ENCODE peak calls at places on chromosomes 12 and 14, in ten cellular contexts. One of them, this sample, is unnamed.

GRCh38 chr12:906077-906585 is 43.4 kb downstream of the RAD52 start:
- DNase-seq in heart left ventricle: no peak
- DNase-seq in small intestine: no peak
- DNase-seq in adrenal gland: no peak
- DNase-seq in astrocyte: no peak
- DNase-seq in tibial artery: no peak
- DNase-seq in psoas muscle: no peak
- DNase-seq in stomach: no peak
- DNase-seq in gastrocnemius medialis: no peak
- DNase-seq in tibial nerve: no peak
- DNase-seq in this sample: no peak

GRCh38 chr12:121549075-121549474 is 31.7 kb downstream of the KDM2B start:
- DNase-seq in heart left ventricle: no peak
- DNase-seq in small intestine: no peak
- DNase-seq in adrenal gland: no peak
- DNase-seq in astrocyte: no peak
- DNase-seq in tibial artery: no peak
- DNase-seq in psoas muscle: no peak
- DNase-seq in stomach: no peak
- DNase-seq in gastrocnemius medialis: no peak
- DNase-seq in tibial nerve: no peak
- DNase-seq in this sample: no peak

GRCh38 chr14:68957688-68958248 is 21.3 kb downstream of the ACTN1 start:
- DNase-seq in heart left ventricle: no peak
- DNase-seq in small intestine: no peak
- DNase-seq in adrenal gland: no peak
- DNase-seq in astrocyte: no peak
- DNase-seq in tibial artery: no peak
- DNase-seq in psoas muscle: no peak
- DNase-seq in stomach: no peak
- DNase-seq in gastrocnemius medialis: no peak
- DNase-seq in tibial nerve: no peak
- DNase-seq in this sample: no peak

GRCh38 chr14:23481992-23482813 is 12.7 kb downstream of the NGDN start:
- DNase-seq in heart left ventricle: no peak
- DNase-seq in small intestine: no peak
- DNase-seq in adrenal gland: no peak
- DNase-seq in astrocyte: no peak
- DNase-seq in tibial artery: no peak
- DNase-seq in psoas muscle: no peak
- DNase-seq in stomach: no peak
- DNase-seq in gastrocnemius medialis: no peak
- DNase-seq in tibial nerve: no peak
- DNase-seq in this sample: no peak

GRCh38 chr12:3065300-3065699 is 11.9 kb upstream of the TSPAN9 start:
- DNase-seq in heart left ventricle: no peak
- DNase-seq in small intestine: no peak
- DNase-seq in adrenal gland: no peak
- DNase-seq in astrocyte: no peak
- DNase-seq in tibial artery: no peak
- DNase-seq in psoas muscle: no peak
- DNase-seq in stomach: no peak
- DNase-seq in gastrocnemius medialis: no peak
- DNase-seq in tibial nerve: no peak
- DNase-seq in this sample: no peak

GRCh38 chr14:89479802-89480201 is 62.8 kb upstream of the FOXN3 start:
- DNase-seq in heart left ventricle: no peak
- DNase-seq in small intestine: no peak
- DNase-seq in adrenal gland: no peak
- DNase-seq in astrocyte: peak
- DNase-seq in tibial artery: no peak
- DNase-seq in psoas muscle: no peak
- DNase-seq in stomach: no peak
- DNase-seq in gastrocnemius medialis: no peak
- DNase-seq in tibial nerve: no peak
- DNase-seq in this sample: peak

GRCh38 chr12:21607701-21608100 is 3.1 kb upstream of the GYS2 start:
- DNase-seq in heart left ventricle: no peak
- DNase-seq in small intestine: peak
- DNase-seq in adrenal gland: no peak
- DNase-seq in astrocyte: peak
- DNase-seq in tibial artery: no peak
- DNase-seq in psoas muscle: no peak
- DNase-seq in stomach: no peak
- DNase-seq in gastrocnemius medialis: no peak
- DNase-seq in tibial nerve: no peak
- DNase-seq in this sample: peak

GRCh38 chr12:84397279-84397678 is 515.3 kb downstream of the SLC6A15 start:
- DNase-seq in heart left ventricle: no peak
- DNase-seq in small intestine: no peak
- DNase-seq in adrenal gland: no peak
- DNase-seq in astrocyte: no peak
- DNase-seq in tibial artery: no peak
- DNase-seq in psoas muscle: no peak
- DNase-seq in stomach: no peak
- DNase-seq in gastrocnemius medialis: no peak
- DNase-seq in tibial nerve: no peak
- DNase-seq in this sample: no peak

GRCh38 chr14:76091036-76091435 is 60.7 kb upstream of the GPATCH2L start:
- DNase-seq in heart left ventricle: peak
- DNase-seq in small intestine: no peak
- DNase-seq in adrenal gland: no peak
- DNase-seq in astrocyte: no peak
- DNase-seq in tibial artery: peak
- DNase-seq in psoas muscle: peak
- DNase-seq in stomach: no peak
- DNase-seq in gastrocnemius medialis: peak
- DNase-seq in tibial nerve: peak
- DNase-seq in this sample: no peak

GRCh38 chr12:43550831-43551270 is 1.2 kb downstream of the ADAMTS20 start:
- DNase-seq in heart left ventricle: no peak
- DNase-seq in small intestine: no peak
- DNase-seq in adrenal gland: no peak
- DNase-seq in astrocyte: no peak
- DNase-seq in tibial artery: no peak
- DNase-seq in psoas muscle: no peak
- DNase-seq in stomach: no peak
- DNase-seq in gastrocnemius medialis: no peak
- DNase-seq in tibial nerve: no peak
- DNase-seq in this sample: no peak

GRCh38 chr12:112524676-112525425 is 106.1 kb downstream of the PTPN11 start:
- DNase-seq in heart left ventricle: no peak
- DNase-seq in small intestine: no peak
- DNase-seq in adrenal gland: no peak
- DNase-seq in astrocyte: peak
- DNase-seq in tibial artery: no peak
- DNase-seq in psoas muscle: no peak
- DNase-seq in stomach: no peak
- DNase-seq in gastrocnemius medialis: no peak
- DNase-seq in tibial nerve: no peak
- DNase-seq in this sample: peak

GRCh38 chr12:32053881-32054624 is 52.6 kb upstream of the BICD1 start:
- DNase-seq in heart left ventricle: no peak
- DNase-seq in small intestine: no peak
- DNase-seq in adrenal gland: no peak
- DNase-seq in astrocyte: no peak
- DNase-seq in tibial artery: no peak
- DNase-seq in psoas muscle: no peak
- DNase-seq in stomach: no peak
- DNase-seq in gastrocnemius medialis: no peak
- DNase-seq in tibial nerve: no peak
- DNase-seq in this sample: peak

GRCh38 chr12:28966049-28966778 is 182.9 kb upstream of the FAR2 start:
- DNase-seq in heart left ventricle: peak
- DNase-seq in small intestine: peak
- DNase-seq in adrenal gland: no peak
- DNase-seq in astrocyte: peak
- DNase-seq in tibial artery: no peak
- DNase-seq in psoas muscle: no peak
- DNase-seq in stomach: peak
- DNase-seq in gastrocnemius medialis: no peak
- DNase-seq in tibial nerve: peak
- DNase-seq in this sample: no peak

GRCh38 chr14:26596722-26597030 is 1.2 kb downstream of the NOVA1 start:
- DNase-seq in heart left ventricle: peak
- DNase-seq in small intestine: no peak
- DNase-seq in adrenal gland: no peak
- DNase-seq in astrocyte: no peak
- DNase-seq in tibial artery: peak
- DNase-seq in psoas muscle: no peak
- DNase-seq in stomach: no peak
- DNase-seq in gastrocnemius medialis: no peak
- DNase-seq in tibial nerve: peak
- DNase-seq in this sample: no peak

GRCh38 chr12:1859643-1860042 is 39.3 kb downstream of the LRTM2 start:
- DNase-seq in heart left ventricle: no peak
- DNase-seq in small intestine: no peak
- DNase-seq in adrenal gland: no peak
- DNase-seq in astrocyte: no peak
- DNase-seq in tibial artery: peak
- DNase-seq in psoas muscle: no peak
- DNase-seq in stomach: no peak
- DNase-seq in gastrocnemius medialis: no peak
- DNase-seq in tibial nerve: no peak
- DNase-seq in this sample: no peak

GRCh38 chr14:92316116-92316515 is 6.8 kb upstream of the SLC24A4 start:
- DNase-seq in heart left ventricle: no peak
- DNase-seq in small intestine: no peak
- DNase-seq in adrenal gland: no peak
- DNase-seq in astrocyte: no peak
- DNase-seq in tibial artery: no peak
- DNase-seq in psoas muscle: no peak
- DNase-seq in stomach: no peak
- DNase-seq in gastrocnemius medialis: peak
- DNase-seq in tibial nerve: peak
- DNase-seq in this sample: no peak

GRCh38 chr14:74562515-74563232 is 49.4 kb downstream of the LTBP2 start:
- DNase-seq in heart left ventricle: no peak
- DNase-seq in small intestine: no peak
- DNase-seq in adrenal gland: no peak
- DNase-seq in astrocyte: no peak
- DNase-seq in tibial artery: no peak
- DNase-seq in psoas muscle: no peak
- DNase-seq in stomach: no peak
- DNase-seq in gastrocnemius medialis: no peak
- DNase-seq in tibial nerve: no peak
- DNase-seq in this sample: no peak

GRCh38 chr12:115320967-115321366 is 637.0 kb upstream of the TBX3 start:
- DNase-seq in heart left ventricle: no peak
- DNase-seq in small intestine: no peak
- DNase-seq in adrenal gland: peak
- DNase-seq in astrocyte: no peak
- DNase-seq in tibial artery: no peak
- DNase-seq in psoas muscle: peak
- DNase-seq in stomach: no peak
- DNase-seq in gastrocnemius medialis: no peak
- DNase-seq in tibial nerve: no peak
- DNase-seq in this sample: no peak

DNA sequence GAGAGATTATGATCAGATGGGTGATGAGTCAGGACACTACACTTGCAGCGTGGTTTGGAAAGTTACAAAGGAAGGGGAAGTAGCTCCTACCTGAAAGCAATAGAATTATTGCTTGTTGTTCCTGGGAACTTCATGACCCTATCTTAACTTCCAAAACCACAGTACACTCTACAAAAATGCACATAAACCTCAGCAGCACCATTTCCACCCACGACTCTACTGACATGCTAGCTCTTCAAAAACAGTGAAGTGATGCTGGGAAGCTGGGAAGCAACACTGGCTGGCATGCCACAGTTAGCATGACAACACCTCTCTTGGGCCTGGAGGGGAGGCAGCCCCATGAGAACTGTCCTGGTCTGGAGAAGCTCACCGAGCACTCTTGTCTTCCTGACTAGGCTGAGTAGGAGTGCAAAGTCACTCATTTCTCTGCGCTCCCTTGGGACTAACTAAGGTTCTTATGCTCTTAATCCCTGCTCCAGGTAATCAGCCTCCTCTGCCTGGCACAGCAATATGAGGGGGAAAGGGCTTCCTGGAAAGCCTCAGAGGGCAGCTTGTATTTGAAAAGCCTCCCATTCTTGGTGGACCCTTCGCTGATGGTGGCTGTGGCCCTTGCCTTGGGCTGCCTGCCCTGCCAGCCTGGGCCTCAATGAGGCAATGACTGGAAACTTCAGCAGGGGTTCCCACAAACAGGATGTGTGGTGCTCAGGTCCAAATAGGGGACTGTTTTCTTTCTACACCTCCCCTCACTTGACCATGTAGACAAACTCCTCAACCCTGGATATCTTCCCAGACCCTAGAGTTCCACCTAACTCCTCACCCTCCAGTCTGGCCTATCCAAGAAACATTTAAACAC is 1.2 kb downstream of the KRT3 start:
- DNase-seq in heart left ventricle: no peak
- DNase-seq in small intestine: no peak
- DNase-seq in adrenal gland: no peak
- DNase-seq in astrocyte: peak
- DNase-seq in tibial artery: no peak
- DNase-seq in psoas muscle: no peak
- DNase-seq in stomach: no peak
- DNase-seq in gastrocnemius medialis: no peak
- DNase-seq in tibial nerve: no peak
- DNase-seq in this sample: peak
- H3K27ac ChIP-seq in heart left ventricle: no peak
- H3K27ac ChIP-seq in small intestine: no peak
- H3K27ac ChIP-seq in adrenal gland: no peak
- H3K27ac ChIP-seq in astrocyte: no peak
- H3K27ac ChIP-seq in tibial artery: no peak
- H3K27ac ChIP-seq in psoas muscle: no peak
- H3K27ac ChIP-seq in stomach: no peak
- H3K27ac ChIP-seq in gastrocnemius medialis: no peak
- H3K27ac ChIP-seq in tibial nerve: no peak
- H3K27ac ChIP-seq in this sample: no peak

GRCh38 chr14:36950812-36951211 is 221.6 kb downstream of the SLC25A21 start:
- DNase-seq in heart left ventricle: no peak
- DNase-seq in small intestine: no peak
- DNase-seq in adrenal gland: no peak
- DNase-seq in astrocyte: no peak
- DNase-seq in tibial artery: no peak
- DNase-seq in psoas muscle: no peak
- DNase-seq in stomach: no peak
- DNase-seq in gastrocnemius medialis: no peak
- DNase-seq in tibial nerve: no peak
- DNase-seq in this sample: no peak
- H3K27ac ChIP-seq in heart left ventricle: no peak
- H3K27ac ChIP-seq in small intestine: no peak
- H3K27ac ChIP-seq in adrenal gland: no peak
- H3K27ac ChIP-seq in astrocyte: no peak
- H3K27ac ChIP-seq in tibial artery: no peak
- H3K27ac ChIP-seq in psoas muscle: no peak
- H3K27ac ChIP-seq in stomach: no peak
- H3K27ac ChIP-seq in gastrocnemius medialis: no peak
- H3K27ac ChIP-seq in tibial nerve: no peak
- H3K27ac ChIP-seq in this sample: no peak

GRCh38 chr14:94545131-94545841 is 16.0 kb upstream of the SERPINA4 start:
- DNase-seq in heart left ventricle: no peak
- DNase-seq in small intestine: no peak
- DNase-seq in adrenal gland: no peak
- DNase-seq in astrocyte: peak
- DNase-seq in tibial artery: peak
- DNase-seq in psoas muscle: no peak
- DNase-seq in stomach: no peak
- DNase-seq in gastrocnemius medialis: no peak
- DNase-seq in tibial nerve: no peak
- DNase-seq in this sample: no peak
- H3K27ac ChIP-seq in heart left ventricle: no peak
- H3K27ac ChIP-seq in small intestine: no peak
- H3K27ac ChIP-seq in adrenal gland: no peak
- H3K27ac ChIP-seq in astrocyte: peak
- H3K27ac ChIP-seq in tibial artery: no peak
- H3K27ac ChIP-seq in psoas muscle: no peak
- H3K27ac ChIP-seq in stomach: no peak
- H3K27ac ChIP-seq in gastrocnemius medialis: no peak
- H3K27ac ChIP-seq in tibial nerve: no peak
- H3K27ac ChIP-seq in this sample: no peak

GRCh38 chr14:21109377-21110260 is 8.8 kb downstream of the TMEM253 start:
- DNase-seq in heart left ventricle: no peak
- DNase-seq in small intestine: no peak
- DNase-seq in adrenal gland: no peak
- DNase-seq in astrocyte: no peak
- DNase-seq in tibial artery: no peak
- DNase-seq in psoas muscle: no peak
- DNase-seq in stomach: no peak
- DNase-seq in gastrocnemius medialis: no peak
- DNase-seq in tibial nerve: no peak
- DNase-seq in this sample: peak
- H3K27ac ChIP-seq in heart left ventricle: no peak
- H3K27ac ChIP-seq in small intestine: no peak
- H3K27ac ChIP-seq in adrenal gland: no peak
- H3K27ac ChIP-seq in astrocyte: no peak
- H3K27ac ChIP-seq in tibial artery: no peak
- H3K27ac ChIP-seq in psoas muscle: no peak
- H3K27ac ChIP-seq in stomach: no peak
- H3K27ac ChIP-seq in gastrocnemius medialis: no peak
- H3K27ac ChIP-seq in tibial nerve: no peak
- H3K27ac ChIP-seq in this sample: peak